ENCODE peak calls at places on chromosomes 11 and 22, in seven cellular contexts. V is neuronal stem cell, B is mesenchymal stem cell, H is IMR-90, M is H1, F is H9, C is trophoblast cell. R is an unnamed sample.

GRCh38 chr11:67053896-67054850 is 2.5 kb upstream of the RHOD start:
- DNase-seq in V (peak; percentile 55), B (peak; percentile 91), H (peak; percentile 91), M (peak; percentile 23), F (peak; percentile 74), C (peak; percentile 91), R (peak; percentile 74)

GRCh38 chr11:79249341-79249993 is 191.4 kb downstream of the TENM4 start:
- DNase-seq in V (no peak), B (peak; percentile 34), H (peak; percentile 75), M (no peak), F (no peak), C (peak; percentile 89), R (no peak)

GRCh38 chr11:23151819-23152218 is 291.5 kb upstream of the CCDC179 start:
- DNase-seq in V (no peak), B (no peak), H (peak; percentile 11), M (no peak), F (no peak), C (no peak), R (no peak)

GRCh38 chr11:35617687-35618496 is at the start of gene FJX1:
- DNase-seq in V (peak; percentile 85), B (peak; percentile 95), H (peak; percentile 95), M (peak; percentile 44), F (peak; percentile 84), C (peak; percentile 73), R (peak; percentile 94)

GRCh38 chr11:27553186-27553585 is 46.6 kb upstream of the LIN7C start:
- DNase-seq in V (no peak), B (no peak), H (no peak), M (no peak), F (no peak), C (no peak), R (no peak)

GRCh38 chr11:12706531-12707499 is 32.6 kb downstream of the TEAD1 start:
- DNase-seq in V (no peak), B (no peak), H (no peak), M (no peak), F (no peak), C (no peak), R (no peak)

GRCh38 chr22:39253427-39254070 is 8.8 kb upstream of the PDGFB start:
- DNase-seq in V (no peak), B (peak; percentile 85), H (peak; percentile 89), M (no peak), F (no peak), C (peak; percentile 43), R (peak; percentile 86)

GRCh38 chr11:6209801-6210200 is 4.4 kb downstream of the C11orf42 start:
- DNase-seq in V (no peak), B (no peak), H (no peak), M (no peak), F (no peak), C (no peak), R (no peak)

GRCh38 chr22:25351631-25352293 is 132.3 kb downstream of the CRYBB2 start:
- DNase-seq in V (no peak), B (no peak), H (no peak), M (no peak), F (no peak), C (no peak), R (no peak)

GRCh38 chr11:2109541-2110019 is 29.6 kb downstream of the IGF2 start:
- DNase-seq in V (no peak), B (no peak), H (no peak), M (no peak), F (peak; percentile 57), C (peak; percentile 74), R (peak; percentile 40)

GRCh38 chr11:40186401-40187091 is 1272.9 kb downstream of the LRRC4C start:
- DNase-seq in V (no peak), B (no peak), H (no peak), M (no peak), F (no peak), C (no peak), R (no peak)

GRCh38 chr22:46518038-46518437 is 19.4 kb downstream of the CELSR1 start:
- DNase-seq in V (no peak), B (no peak), H (no peak), M (no peak), F (no peak), C (no peak), R (no peak)

GRCh38 chr22:46515208-46516111 is 22.0 kb downstream of the CELSR1 start:
- DNase-seq in V (no peak), B (peak; percentile 14), H (peak; percentile 45), M (no peak), F (no peak), C (no peak), R (peak; percentile 71)

GRCh38 chr22:46517255-46517761 is 20.1 kb downstream of the CELSR1 start:
- DNase-seq in V (no peak), B (no peak), H (no peak), M (no peak), F (no peak), C (no peak), R (no peak)

GRCh38 chr22:46514592-46515207 is 22.7 kb downstream of the CELSR1 start:
- DNase-seq in V (no peak), B (peak; percentile 13), H (peak; percentile 69), M (no peak), F (no peak), C (no peak), R (peak; percentile 70)

GRCh38 chr22:46516638-46517037 is 20.8 kb downstream of the CELSR1 start:
- DNase-seq in V (no peak), B (no peak), H (no peak), M (no peak), F (no peak), C (no peak), R (no peak)
- H2BK120ac ChIP-seq in V (peak overlapping the region; percentile 5), B (no peak overlapping the region), H (no peak overlapping the region), M (no peak overlapping the region), F (no peak overlapping the region), C (no peak overlapping the region), R (no peak overlapping the region)

DNA sequence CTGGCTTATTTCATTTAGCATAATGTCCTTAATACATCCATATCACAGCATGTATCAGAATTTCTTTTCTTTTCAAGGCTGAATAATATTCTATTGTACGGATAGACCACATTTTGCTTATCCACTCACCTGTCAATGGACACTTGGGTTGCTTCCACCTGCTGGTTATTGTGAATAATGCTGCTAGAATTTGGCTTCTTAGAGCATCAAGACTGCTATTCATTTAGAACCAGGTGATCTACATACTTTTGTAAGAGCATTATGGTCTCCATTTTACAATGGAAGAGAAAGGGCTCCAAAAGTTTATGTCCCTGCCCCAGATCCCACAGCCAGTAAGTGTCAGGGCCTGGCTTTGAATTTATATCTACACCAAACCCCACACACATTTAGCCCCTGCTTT is 100.7 kb upstream of the CD82 start:
- DNase-seq in V (no peak), B (no peak), H (no peak), M (no peak), F (no peak), C (peak; percentile 47), R (peak; percentile 69)
- H2BK120ac ChIP-seq in V (no peak overlapping the region), B (no peak overlapping the region), H (no peak overlapping the region), M (no peak overlapping the region), F (no peak overlapping the region), C (no peak overlapping the region), R (no peak overlapping the region)

GRCh38 chr22:32261306-32261705 is 6.2 kb upstream of the SLC5A4 start:
- DNase-seq in V (no peak), B (no peak), H (no peak), M (no peak), F (no peak), C (no peak), R (no peak)
- H2BK120ac ChIP-seq in V (no peak overlapping the region), B (no peak overlapping the region), H (no peak overlapping the region), M (no peak overlapping the region), F (no peak overlapping the region), C (no peak overlapping the region), R (no peak overlapping the region)

GRCh38 chr22:28505416-28506156 is 174.1 kb downstream of the TTC28 start:
- DNase-seq in V (no peak), B (no peak), H (no peak), M (no peak), F (peak; percentile 27), C (peak; percentile 6), R (no peak)

GRCh38 chr22:28506207-28506606 is 173.4 kb downstream of the TTC28 start:
- DNase-seq in V (no peak), B (no peak), H (no peak), M (no peak), F (no peak), C (no peak), R (no peak)
- H2BK120ac ChIP-seq in V (no peak overlapping the region), B (no peak overlapping the region), H (no peak overlapping the region), M (no peak overlapping the region), F (no peak overlapping the region), C (no peak overlapping the region), R (no peak overlapping the region)

DNA sequence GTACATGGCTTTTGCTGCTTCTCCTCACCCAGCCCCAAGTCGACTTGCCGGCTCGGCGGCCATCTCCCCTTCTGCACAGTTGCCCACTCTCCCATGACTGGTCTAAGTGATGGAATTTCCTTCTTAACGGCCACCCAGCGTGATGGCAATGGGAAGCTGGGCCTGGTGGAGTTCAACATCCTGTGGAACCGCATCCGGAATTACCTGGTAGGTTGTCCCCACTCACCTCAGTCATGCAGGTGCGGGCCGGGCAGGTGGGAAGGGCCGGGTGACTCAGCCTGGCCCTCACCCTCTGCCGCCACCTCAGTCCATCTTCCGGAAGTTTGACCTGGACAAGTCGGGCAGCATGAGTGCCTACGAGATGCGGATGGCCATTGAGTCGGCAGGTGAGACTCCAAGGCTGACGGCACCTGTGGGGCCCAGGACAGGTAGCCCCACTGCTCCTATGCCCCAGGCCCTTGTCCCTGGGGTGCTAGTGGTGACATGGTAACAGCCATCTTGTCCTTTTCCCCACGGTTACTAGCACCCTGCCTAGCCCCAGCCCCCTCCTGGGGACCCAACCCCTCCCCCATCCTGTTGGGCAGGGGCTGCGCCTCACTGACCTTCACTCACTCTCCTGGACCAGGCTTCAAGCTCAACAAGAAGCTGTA is 28.1 kb downstream of the CAPN1 start:
- DNase-seq in V (no peak), B (no peak), H (no peak), M (no peak), F (no peak), C (peak; percentile 71), R (no peak)
- H2BK120ac ChIP-seq in V (no peak overlapping the region), B (no peak overlapping the region), H (no peak overlapping the region), M (no peak overlapping the region), F (no peak overlapping the region), C (no peak overlapping the region), R (no peak overlapping the region)

GRCh38 chr11:121473064-121473777 is 20.5 kb upstream of the SORL1-AS1 start:
- DNase-seq in V (no peak), B (no peak), H (peak; percentile 73), M (no peak), F (no peak), C (no peak), R (no peak)
- H2BK120ac ChIP-seq in V (no peak overlapping the region), B (no peak overlapping the region), H (no peak overlapping the region), M (no peak overlapping the region), F (no peak overlapping the region), C (no peak overlapping the region), R (no peak overlapping the region)

GRCh38 chr11:8337396-8337795 is 73.7 kb upstream of the LMO1 start:
- DNase-seq in V (no peak), B (no peak), H (no peak), M (no peak), F (no peak), C (no peak), R (no peak)

GRCh38 chr11:8339592-8340022 is 75.9 kb upstream of the LMO1 start:
- DNase-seq in V (no peak), B (no peak), H (no peak), M (no peak), F (peak; percentile 92), C (no peak), R (no peak)

GRCh38 chr11:8336356-8337114 is 72.9 kb upstream of the LMO1 start:
- DNase-seq in V (no peak), B (no peak), H (no peak), M (no peak), F (no peak), C (peak; percentile 94), R (peak; percentile 77)

GRCh38 chr11:8337115-8337386 is 73.4 kb upstream of the LMO1 start:
- DNase-seq in V (no peak), B (no peak), H (no peak), M (no peak), F (no peak), C (no peak), R (no peak)

GRCh38 chr11:8338138-8338537 is 74.5 kb upstream of the LMO1 start:
- DNase-seq in V (no peak), B (peak; percentile 41), H (peak; percentile 12), M (no peak), F (peak; percentile 81), C (peak; percentile 35), R (peak; percentile 62)
- H2BK120ac ChIP-seq in V (no peak overlapping the region), B (no peak overlapping the region), H (no peak overlapping the region), M (no peak overlapping the region), F (no peak overlapping the region), C (no peak overlapping the region), R (no peak overlapping the region)